ENCODE peak calls at places on chromosomes 12 and 14, in six cellular contexts. One of them, this sample, is unnamed.

GRCh38 chr12:118611770-118612169 is 235.4 kb downstream of the SUDS3 start:
- DNase-seq in neuronal stem cell: no peak
- DNase-seq in mesenchymal stem cell: no peak
- DNase-seq in IMR-90: no peak
- DNase-seq in H1: no peak
- DNase-seq in mesendoderm: peak
- DNase-seq in this sample: no peak

GRCh38 chr12:121062391-121063045 is 23.5 kb upstream of the OASL start:
- DNase-seq in IMR-90: no peak
- DNase-seq in neuronal stem cell: no peak
- DNase-seq in H1: no peak
- DNase-seq in mesendoderm: no peak
- DNase-seq in mesenchymal stem cell: no peak
- DNase-seq in this sample: no peak

GRCh38 chr12:5908251-5908650 is 36.8 kb downstream of the ANO2 start:
- DNase-seq in H1: no peak
- DNase-seq in mesendoderm: no peak
- DNase-seq in mesenchymal stem cell: no peak
- DNase-seq in neuronal stem cell: no peak
- DNase-seq in IMR-90: no peak
- DNase-seq in this sample: no peak

GRCh38 chr12:40834321-40834720 is 142.1 kb downstream of the CNTN1 start:
- DNase-seq in H1: no peak
- DNase-seq in IMR-90: no peak
- DNase-seq in mesendoderm: no peak
- DNase-seq in mesenchymal stem cell: no peak
- DNase-seq in neuronal stem cell: no peak
- DNase-seq in this sample: no peak

GRCh38 chr12:121273364-121273896 is 23.1 kb downstream of the CAMKK2 start:
- DNase-seq in mesendoderm: no peak
- DNase-seq in neuronal stem cell: no peak
- DNase-seq in mesenchymal stem cell: no peak
- DNase-seq in IMR-90: no peak
- DNase-seq in H1: no peak
- DNase-seq in this sample: no peak

GRCh38 chr14:36988568-36988967 is 183.8 kb downstream of the SLC25A21 start:
- DNase-seq in neuronal stem cell: no peak
- DNase-seq in IMR-90: peak
- DNase-seq in H1: no peak
- DNase-seq in mesendoderm: no peak
- DNase-seq in mesenchymal stem cell: peak
- DNase-seq in this sample: no peak

GRCh38 chr12:84463756-84464495 is 448.7 kb downstream of the SLC6A15 start:
- DNase-seq in IMR-90: peak
- DNase-seq in neuronal stem cell: no peak
- DNase-seq in H1: no peak
- DNase-seq in mesendoderm: no peak
- DNase-seq in mesenchymal stem cell: peak
- DNase-seq in this sample: no peak

GRCh38 chr14:84482256-84483071 is 1047.5 kb upstream of the FLRT2 start:
- DNase-seq in neuronal stem cell: peak
- DNase-seq in H1: no peak
- DNase-seq in mesenchymal stem cell: peak
- DNase-seq in IMR-90: peak
- DNase-seq in mesendoderm: no peak
- DNase-seq in this sample: peak

GRCh38 chr12:52263761-52264434 is 10.5 kb upstream of the KRT86 start:
- DNase-seq in mesendoderm: no peak
- DNase-seq in mesenchymal stem cell: no peak
- DNase-seq in IMR-90: no peak
- DNase-seq in neuronal stem cell: no peak
- DNase-seq in H1: no peak
- DNase-seq in this sample: no peak

GRCh38 chr12:64687816-64688599 is 71.2 kb downstream of the GNS start:
- DNase-seq in IMR-90: peak
- DNase-seq in neuronal stem cell: no peak
- DNase-seq in mesendoderm: no peak
- DNase-seq in mesenchymal stem cell: peak
- DNase-seq in H1: no peak
- DNase-seq in this sample: no peak

GRCh38 chr14:52068741-52069616 is at the start of gene NID2:
- DNase-seq in IMR-90: peak
- DNase-seq in H1: peak
- DNase-seq in neuronal stem cell: peak
- DNase-seq in mesendoderm: peak
- DNase-seq in mesenchymal stem cell: peak
- DNase-seq in this sample: peak

GRCh38 chr12:49748306-49748705 is 6.9 kb downstream of the TMBIM6 start:
- DNase-seq in neuronal stem cell: no peak
- DNase-seq in mesendoderm: peak
- DNase-seq in H1: no peak
- DNase-seq in IMR-90: peak
- DNase-seq in mesenchymal stem cell: peak
- DNase-seq in this sample: no peak

GRCh38 chr12:51324953-51325352 is 979 bp upstream of the BIN2 start:
- DNase-seq in IMR-90: no peak
- DNase-seq in neuronal stem cell: no peak
- DNase-seq in H1: no peak
- DNase-seq in mesendoderm: no peak
- DNase-seq in mesenchymal stem cell: no peak
- DNase-seq in this sample: peak

GRCh38 chr12:3147260-3147659 is 70.1 kb downstream of the TSPAN9 start:
- DNase-seq in IMR-90: no peak
- DNase-seq in neuronal stem cell: no peak
- DNase-seq in mesendoderm: no peak
- DNase-seq in mesenchymal stem cell: no peak
- DNase-seq in H1: no peak
- DNase-seq in this sample: no peak

GRCh38 chr12:16568873-16569272 is 37.1 kb downstream of the LMO3 start:
- DNase-seq in H1: no peak
- DNase-seq in mesenchymal stem cell: no peak
- DNase-seq in IMR-90: no peak
- DNase-seq in neuronal stem cell: no peak
- DNase-seq in mesendoderm: peak
- DNase-seq in this sample: no peak

GRCh38 chr14:75223664-75224154 is 47.3 kb upstream of the TMED10 start:
- DNase-seq in neuronal stem cell: peak
- DNase-seq in H1: no peak
- DNase-seq in mesendoderm: peak
- DNase-seq in IMR-90: peak
- DNase-seq in mesenchymal stem cell: peak
- DNase-seq in this sample: no peak

GRCh38 chr14:75069811-75070145 is 337 bp downstream of the ZC2HC1C start:
- DNase-seq in mesendoderm: no peak
- DNase-seq in neuronal stem cell: no peak
- DNase-seq in IMR-90: no peak
- DNase-seq in H1: no peak
- DNase-seq in mesenchymal stem cell: no peak
- DNase-seq in this sample: no peak

GRCh38 chr12:10304161-10304574 is 3.5 kb upstream of the KLRD1 start:
- DNase-seq in mesenchymal stem cell: peak
- DNase-seq in IMR-90: peak
- DNase-seq in neuronal stem cell: no peak
- DNase-seq in H1: no peak
- DNase-seq in mesendoderm: no peak
- DNase-seq in this sample: no peak

GRCh38 chr12:60522684-60523083 is 926.9 kb downstream of the SLC16A7 start:
- DNase-seq in mesenchymal stem cell: no peak
- DNase-seq in IMR-90: no peak
- DNase-seq in H1: no peak
- DNase-seq in neuronal stem cell: no peak
- DNase-seq in mesendoderm: no peak
- DNase-seq in this sample: no peak

GRCh38 chr14:68692916-68693771 is 99.7 kb downstream of the ZFP36L1 start:
- DNase-seq in IMR-90: peak
- DNase-seq in mesenchymal stem cell: peak
- DNase-seq in neuronal stem cell: no peak
- DNase-seq in mesendoderm: no peak
- DNase-seq in H1: no peak
- DNase-seq in this sample: peak
- H3K4me3 ChIP-seq in IMR-90: no peak
- H3K4me3 ChIP-seq in mesenchymal stem cell: no peak
- H3K4me3 ChIP-seq in neuronal stem cell: no peak
- H3K4me3 ChIP-seq in mesendoderm: no peak
- H3K4me3 ChIP-seq in H1: no peak
- H3K4me3 ChIP-seq in this sample: no peak

GRCh38 chr14:60734465-60735242 is at the start of gene MNAT1:
- DNase-seq in mesenchymal stem cell: peak
- DNase-seq in neuronal stem cell: peak
- DNase-seq in IMR-90: peak
- DNase-seq in mesendoderm: peak
- DNase-seq in H1: no peak
- DNase-seq in this sample: peak
- H4K8ac ChIP-seq in mesenchymal stem cell: peak
- H4K8ac ChIP-seq in neuronal stem cell: no peak
- H4K8ac ChIP-seq in IMR-90: peak
- H4K8ac ChIP-seq in mesendoderm: peak
- H4K8ac ChIP-seq in H1: peak
- H4K8ac ChIP-seq in this sample: peak

DNA sequence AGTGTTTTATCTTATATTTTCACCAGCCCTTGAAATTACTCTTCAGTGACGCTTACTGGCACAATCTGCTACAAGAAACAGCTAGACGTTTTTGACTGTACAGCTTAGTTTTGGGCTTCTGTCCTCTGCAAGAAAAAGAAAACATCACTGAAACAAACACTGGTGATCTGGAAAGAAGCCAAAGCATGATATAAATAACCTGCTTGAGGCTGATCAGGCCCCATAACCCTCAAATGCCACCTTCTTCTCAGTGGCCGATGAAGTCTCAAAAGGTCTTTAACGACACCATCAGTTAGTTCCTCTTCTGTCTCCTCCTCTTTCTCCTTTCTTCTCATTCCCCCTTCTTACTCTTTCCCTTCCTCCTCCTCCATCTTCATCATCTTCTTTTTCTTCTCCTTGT is 942.3 kb upstream of the TMEM132C start:
- DNase-seq in mesendoderm: no peak
- DNase-seq in H1: no peak
- DNase-seq in IMR-90: no peak
- DNase-seq in neuronal stem cell: no peak
- DNase-seq in mesenchymal stem cell: no peak
- DNase-seq in this sample: no peak
- H2AK5ac ChIP-seq in mesendoderm: no peak
- H2AK5ac ChIP-seq in H1: no peak
- H2AK5ac ChIP-seq in IMR-90: no peak
- H2AK5ac ChIP-seq in neuronal stem cell: no peak
- H2AK5ac ChIP-seq in mesenchymal stem cell: no peak
- H2AK5ac ChIP-seq in this sample: no peak

GRCh38 chr14:98889107-98889835 is 382.7 kb downstream of the BCL11B start:
- DNase-seq in IMR-90: no peak
- DNase-seq in neuronal stem cell: no peak
- DNase-seq in mesendoderm: peak
- DNase-seq in mesenchymal stem cell: no peak
- DNase-seq in H1: peak
- DNase-seq in this sample: no peak

GRCh38 chr14:98893675-98894074 is 378.3 kb downstream of the BCL11B start:
- DNase-seq in mesenchymal stem cell: no peak
- DNase-seq in neuronal stem cell: no peak
- DNase-seq in H1: no peak
- DNase-seq in IMR-90: no peak
- DNase-seq in mesendoderm: no peak
- DNase-seq in this sample: no peak

GRCh38 chr14:98888281-98888680 is 383.7 kb downstream of the BCL11B start:
- DNase-seq in mesendoderm: no peak
- DNase-seq in neuronal stem cell: no peak
- DNase-seq in IMR-90: no peak
- DNase-seq in H1: no peak
- DNase-seq in mesenchymal stem cell: no peak
- DNase-seq in this sample: no peak

GRCh38 chr14:98889836-98890185 is 382.2 kb downstream of the BCL11B start:
- DNase-seq in IMR-90: no peak
- DNase-seq in mesendoderm: no peak
- DNase-seq in neuronal stem cell: no peak
- DNase-seq in H1: no peak
- DNase-seq in mesenchymal stem cell: no peak
- DNase-seq in this sample: no peak

DNA sequence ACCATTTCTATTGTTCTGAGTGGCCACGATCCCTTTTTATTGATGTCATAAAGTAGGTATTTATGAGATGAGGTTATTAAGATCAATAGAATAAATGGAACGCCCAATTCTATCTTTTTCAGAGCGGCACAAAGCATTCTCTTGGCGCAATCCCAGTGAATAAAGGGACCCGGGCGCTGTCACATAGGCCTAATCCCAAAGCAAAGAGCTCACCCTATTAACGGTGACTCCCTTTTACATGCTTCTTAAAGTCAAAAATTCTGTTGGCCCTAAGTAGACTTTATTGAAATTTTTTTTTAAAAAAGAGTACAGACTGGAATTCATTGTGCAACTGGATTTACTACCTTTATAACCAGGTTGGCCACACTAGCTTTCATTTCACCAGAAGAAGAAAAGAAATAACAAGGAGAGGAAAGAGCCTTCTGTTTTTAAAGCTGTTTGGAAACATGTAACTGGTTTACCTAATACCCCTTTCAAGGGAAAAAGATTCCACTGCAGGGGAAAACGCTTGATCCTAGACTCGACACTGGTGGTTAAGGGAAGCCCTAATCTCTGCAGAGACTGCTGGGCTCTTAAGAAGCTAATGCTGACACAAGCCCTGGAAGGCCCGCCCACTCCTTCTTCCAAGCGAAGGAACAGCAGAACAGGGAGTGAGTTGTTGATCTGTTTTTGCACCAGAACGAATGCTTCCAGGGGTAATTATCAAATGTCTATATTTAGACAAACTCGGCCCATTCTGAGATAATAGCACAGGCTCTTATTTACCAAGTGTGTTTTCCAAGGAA is 381.2 kb downstream of the BCL11B start:
- DNase-seq in H1: no peak
- DNase-seq in mesendoderm: peak
- DNase-seq in neuronal stem cell: peak
- DNase-seq in IMR-90: no peak
- DNase-seq in mesenchymal stem cell: no peak
- DNase-seq in this sample: no peak
- H3K4me3 ChIP-seq in H1: no peak
- H3K4me3 ChIP-seq in mesendoderm: no peak
- H3K4me3 ChIP-seq in neuronal stem cell: no peak
- H3K4me3 ChIP-seq in IMR-90: no peak
- H3K4me3 ChIP-seq in mesenchymal stem cell: no peak
- H3K4me3 ChIP-seq in this sample: no peak

DNA sequence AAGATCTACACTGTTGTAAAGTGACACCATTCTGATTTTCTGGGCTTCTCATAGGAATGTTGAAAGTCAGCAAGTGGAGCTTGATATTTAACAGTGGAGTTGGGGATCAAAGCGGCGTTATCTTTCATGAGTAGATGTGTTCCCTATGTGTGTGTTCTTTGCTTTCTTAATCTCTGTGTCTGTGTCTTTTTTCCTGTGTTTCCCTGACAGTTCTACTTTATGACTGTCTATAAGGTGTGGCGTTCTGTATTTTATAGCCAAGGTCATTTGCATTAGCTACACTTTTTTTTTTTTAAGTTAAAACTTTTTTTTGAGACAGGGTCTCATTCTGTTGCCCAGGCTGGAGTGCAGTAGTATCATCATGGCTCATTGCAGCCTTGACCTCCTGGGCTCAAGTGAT is 24.8 kb downstream of the SYNE2 start:
- DNase-seq in mesendoderm: no peak
- DNase-seq in mesenchymal stem cell: no peak
- DNase-seq in neuronal stem cell: no peak
- DNase-seq in IMR-90: no peak
- DNase-seq in H1: no peak
- DNase-seq in this sample: no peak
- H4K8ac ChIP-seq in mesendoderm: no peak
- H4K8ac ChIP-seq in mesenchymal stem cell: no peak
- H4K8ac ChIP-seq in neuronal stem cell: no peak
- H4K8ac ChIP-seq in IMR-90: no peak
- H4K8ac ChIP-seq in H1: no peak
- H4K8ac ChIP-seq in this sample: no peak

GRCh38 chr12:101570022-101570421 is 24.7 kb upstream of the MYBPC1 start:
- DNase-seq in IMR-90: peak
- DNase-seq in H1: no peak
- DNase-seq in mesendoderm: peak
- DNase-seq in mesenchymal stem cell: peak
- DNase-seq in neuronal stem cell: no peak
- DNase-seq in this sample: peak
- H2AK5ac ChIP-seq in IMR-90: no peak
- H2AK5ac ChIP-seq in H1: no peak
- H2AK5ac ChIP-seq in mesendoderm: no peak
- H2AK5ac ChIP-seq in mesenchymal stem cell: no peak
- H2AK5ac ChIP-seq in neuronal stem cell: no peak
- H2AK5ac ChIP-seq in this sample: no peak